ENCODE peak calls at places on chromosomes 16 and 17, in nine cellular contexts. One of them, this sample, is unnamed.

GRCh38 chr17:45410144-45411091 is 22.3 kb downstream of the ARHGAP27 start:
- DNase-seq in sigmoid colon: no peak
- DNase-seq in hepatocyte: no peak
- DNase-seq in tibial nerve: no peak
- DNase-seq in cardiac muscle cell: no peak
- DNase-seq in left ventricle myocardium inferior: no peak
- DNase-seq in right atrium auricular region: no peak
- DNase-seq in H1: no peak
- DNase-seq in dorsolateral prefrontal cortex: no peak
- DNase-seq in this sample: no peak

GRCh38 chr17:63694229-63694973 is 5.5 kb downstream of the LIMD2 start:
- DNase-seq in right atrium auricular region: no peak
- DNase-seq in H1: no peak
- DNase-seq in hepatocyte: no peak
- DNase-seq in cardiac muscle cell: peak; percentile 6
- DNase-seq in dorsolateral prefrontal cortex: no peak
- DNase-seq in tibial nerve: no peak
- DNase-seq in left ventricle myocardium inferior: no peak
- DNase-seq in sigmoid colon: no peak
- DNase-seq in this sample: no peak

GRCh38 chr17:7191571-7192270 is 12.6 kb upstream of the ASGR1 start:
- DNase-seq in sigmoid colon: no peak
- DNase-seq in hepatocyte: peak; percentile 66
- DNase-seq in dorsolateral prefrontal cortex: peak; percentile 68
- DNase-seq in H1: peak; percentile 53
- DNase-seq in cardiac muscle cell: peak; percentile 40
- DNase-seq in tibial nerve: no peak
- DNase-seq in left ventricle myocardium inferior: no peak
- DNase-seq in right atrium auricular region: no peak
- DNase-seq in this sample: no peak

GRCh38 chr17:77385750-77386501 is 245.2 kb downstream of the SEC14L1 start:
- DNase-seq in tibial nerve: no peak
- DNase-seq in cardiac muscle cell: peak; percentile 54
- DNase-seq in H1: no peak
- DNase-seq in sigmoid colon: peak; percentile 77
- DNase-seq in hepatocyte: no peak
- DNase-seq in left ventricle myocardium inferior: peak; percentile 61
- DNase-seq in right atrium auricular region: no peak
- DNase-seq in dorsolateral prefrontal cortex: no peak
- DNase-seq in this sample: no peak

GRCh38 chr17:8122923-8123694 is 797 bp downstream of the HES7 start:
- DNase-seq in right atrium auricular region: no peak
- DNase-seq in left ventricle myocardium inferior: no peak
- DNase-seq in sigmoid colon: no peak
- DNase-seq in H1: no peak
- DNase-seq in cardiac muscle cell: no peak
- DNase-seq in tibial nerve: no peak
- DNase-seq in dorsolateral prefrontal cortex: peak; percentile 26
- DNase-seq in hepatocyte: peak; percentile 30
- DNase-seq in this sample: no peak

GRCh38 chr17:77120866-77121265 is 19.9 kb upstream of the SEC14L1 start:
- DNase-seq in hepatocyte: no peak
- DNase-seq in tibial nerve: no peak
- DNase-seq in dorsolateral prefrontal cortex: peak; percentile 47
- DNase-seq in H1: no peak
- DNase-seq in sigmoid colon: no peak
- DNase-seq in cardiac muscle cell: no peak
- DNase-seq in right atrium auricular region: no peak
- DNase-seq in left ventricle myocardium inferior: peak; percentile 25
- DNase-seq in this sample: no peak

GRCh38 chr17:17077101-17077500 is 34.8 kb downstream of the MPRIP start:
- DNase-seq in sigmoid colon: peak; percentile 26
- DNase-seq in hepatocyte: no peak
- DNase-seq in dorsolateral prefrontal cortex: no peak
- DNase-seq in cardiac muscle cell: no peak
- DNase-seq in tibial nerve: no peak
- DNase-seq in H1: no peak
- DNase-seq in left ventricle myocardium inferior: no peak
- DNase-seq in right atrium auricular region: no peak
- DNase-seq in this sample: no peak

GRCh38 chr16:68286153-68287074 is 22.1 kb downstream of the SLC7A6 start:
- DNase-seq in cardiac muscle cell: no peak
- DNase-seq in sigmoid colon: no peak
- DNase-seq in left ventricle myocardium inferior: no peak
- DNase-seq in H1: no peak
- DNase-seq in tibial nerve: no peak
- DNase-seq in hepatocyte: no peak
- DNase-seq in right atrium auricular region: no peak
- DNase-seq in dorsolateral prefrontal cortex: no peak
- DNase-seq in this sample: no peak

GRCh38 chr16:48413291-48413690 is 28.1 kb upstream of the SIAH1 start:
- DNase-seq in tibial nerve: no peak
- DNase-seq in dorsolateral prefrontal cortex: no peak
- DNase-seq in right atrium auricular region: no peak
- DNase-seq in sigmoid colon: no peak
- DNase-seq in left ventricle myocardium inferior: no peak
- DNase-seq in H1: no peak
- DNase-seq in cardiac muscle cell: no peak
- DNase-seq in hepatocyte: no peak
- DNase-seq in this sample: no peak

GRCh38 chr16:85673529-85674417 is 15.0 kb downstream of the GINS2 start:
- DNase-seq in hepatocyte: no peak
- DNase-seq in H1: no peak
- DNase-seq in sigmoid colon: no peak
- DNase-seq in cardiac muscle cell: peak; percentile 82
- DNase-seq in dorsolateral prefrontal cortex: no peak
- DNase-seq in left ventricle myocardium inferior: peak; percentile 60
- DNase-seq in tibial nerve: no peak
- DNase-seq in right atrium auricular region: peak; percentile 66
- DNase-seq in this sample: no peak

GRCh38 chr17:17093764-17094163 is 51.5 kb downstream of the MPRIP start:
- DNase-seq in H1: no peak
- DNase-seq in hepatocyte: no peak
- DNase-seq in left ventricle myocardium inferior: no peak
- DNase-seq in right atrium auricular region: no peak
- DNase-seq in dorsolateral prefrontal cortex: no peak
- DNase-seq in sigmoid colon: no peak
- DNase-seq in cardiac muscle cell: no peak
- DNase-seq in tibial nerve: no peak
- DNase-seq in this sample: no peak

GRCh38 chr16:83441523-83441922 is 366.3 kb upstream of the HSBP1 start:
- DNase-seq in H1: no peak
- DNase-seq in hepatocyte: no peak
- DNase-seq in right atrium auricular region: no peak
- DNase-seq in cardiac muscle cell: no peak
- DNase-seq in left ventricle myocardium inferior: no peak
- DNase-seq in sigmoid colon: no peak
- DNase-seq in dorsolateral prefrontal cortex: no peak
- DNase-seq in tibial nerve: no peak
- DNase-seq in this sample: no peak

GRCh38 chr17:4815043-4815675 is 8.2 kb downstream of the PLD2 start:
- DNase-seq in cardiac muscle cell: no peak
- DNase-seq in sigmoid colon: no peak
- DNase-seq in H1: no peak
- DNase-seq in hepatocyte: no peak
- DNase-seq in dorsolateral prefrontal cortex: no peak
- DNase-seq in tibial nerve: no peak
- DNase-seq in right atrium auricular region: no peak
- DNase-seq in left ventricle myocardium inferior: no peak
- DNase-seq in this sample: no peak

GRCh38 chr16:65315004-65315398 is 193.1 kb upstream of the CDH11 start:
- DNase-seq in hepatocyte: no peak
- DNase-seq in cardiac muscle cell: peak; percentile 66
- DNase-seq in tibial nerve: peak; percentile 46
- DNase-seq in right atrium auricular region: peak; percentile 78
- DNase-seq in sigmoid colon: peak; percentile 74
- DNase-seq in dorsolateral prefrontal cortex: no peak
- DNase-seq in H1: no peak
- DNase-seq in left ventricle myocardium inferior: peak; percentile 75
- DNase-seq in this sample: no peak

GRCh38 chr17:20965492-20965891 is 77.3 kb downstream of the USP22 start:
- DNase-seq in tibial nerve: no peak
- DNase-seq in H1: no peak
- DNase-seq in hepatocyte: no peak
- DNase-seq in dorsolateral prefrontal cortex: no peak
- DNase-seq in right atrium auricular region: no peak
- DNase-seq in left ventricle myocardium inferior: no peak
- DNase-seq in sigmoid colon: no peak
- DNase-seq in cardiac muscle cell: no peak
- DNase-seq in this sample: no peak

GRCh38 chr16:86869288-86870022 is 291.1 kb downstream of the FOXL1 start:
- DNase-seq in sigmoid colon: no peak
- DNase-seq in dorsolateral prefrontal cortex: no peak
- DNase-seq in hepatocyte: no peak
- DNase-seq in H1: no peak
- DNase-seq in left ventricle myocardium inferior: no peak
- DNase-seq in tibial nerve: no peak
- DNase-seq in right atrium auricular region: no peak
- DNase-seq in cardiac muscle cell: no peak
- DNase-seq in this sample: no peak

GRCh38 chr17:19656336-19656735 is 7.8 kb downstream of the ALDH3A2 start:
- DNase-seq in sigmoid colon: no peak
- DNase-seq in hepatocyte: no peak
- DNase-seq in cardiac muscle cell: no peak
- DNase-seq in right atrium auricular region: no peak
- DNase-seq in tibial nerve: no peak
- DNase-seq in H1: no peak
- DNase-seq in left ventricle myocardium inferior: no peak
- DNase-seq in dorsolateral prefrontal cortex: no peak
- DNase-seq in this sample: no peak
- H3K27ac ChIP-seq in sigmoid colon: no peak overlapping the region
- H3K27ac ChIP-seq in hepatocyte: no peak overlapping the region
- H3K27ac ChIP-seq in cardiac muscle cell: no peak overlapping the region
- H3K27ac ChIP-seq in right atrium auricular region: no peak overlapping the region
- H3K27ac ChIP-seq in tibial nerve: no peak overlapping the region
- H3K27ac ChIP-seq in H1: no peak overlapping the region
- H3K27ac ChIP-seq in left ventricle myocardium inferior: no peak overlapping the region
- H3K27ac ChIP-seq in dorsolateral prefrontal cortex: no peak overlapping the region
- H3K27ac ChIP-seq in this sample: no peak overlapping the region

DNA sequence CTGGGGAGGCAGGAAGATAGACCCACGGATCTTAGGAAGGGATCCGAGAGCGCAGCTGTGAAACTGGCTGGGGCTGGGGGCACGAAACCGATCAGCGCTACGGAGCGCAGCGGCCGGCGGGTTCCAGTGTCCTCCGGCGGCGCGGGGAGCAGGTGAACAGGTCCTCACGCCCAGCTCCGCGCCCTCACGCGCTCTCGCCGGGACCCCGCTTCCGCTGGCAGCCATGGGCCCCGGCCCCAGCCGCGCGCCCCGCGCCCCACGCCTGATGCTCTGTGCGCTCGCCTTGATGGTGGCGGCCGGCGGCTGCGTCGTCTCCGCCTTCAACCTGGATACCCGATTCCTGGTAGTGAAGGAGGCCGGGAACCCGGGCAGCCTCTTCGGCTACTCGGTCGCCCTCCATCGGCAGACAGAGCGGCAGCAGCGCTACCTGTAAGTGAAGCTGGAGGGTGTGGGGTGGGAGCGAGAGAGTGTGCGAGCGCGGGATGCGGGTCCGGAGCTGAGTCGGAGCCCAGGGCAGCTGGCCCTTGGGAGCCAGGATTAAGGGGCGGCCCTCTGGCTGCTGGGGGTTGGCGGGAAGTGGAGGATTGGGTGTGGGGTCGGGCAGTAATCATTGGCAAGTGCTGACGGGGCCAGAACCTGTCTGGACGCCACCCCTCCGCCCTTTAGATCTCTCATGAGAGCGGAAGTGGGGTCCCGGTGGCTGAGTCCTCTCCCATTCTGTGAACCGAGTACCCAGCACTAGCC is 479 bp downstream of the ITGA3 start:
- DNase-seq in sigmoid colon: peak; percentile 84
- DNase-seq in dorsolateral prefrontal cortex: peak; percentile 53
- DNase-seq in H1: no peak
- DNase-seq in hepatocyte: peak; percentile 87
- DNase-seq in left ventricle myocardium inferior: peak; percentile 55
- DNase-seq in right atrium auricular region: peak; percentile 62
- DNase-seq in cardiac muscle cell: peak; percentile 70
- DNase-seq in tibial nerve: no peak
- DNase-seq in this sample: no peak
- H3K27ac ChIP-seq in sigmoid colon: peak overlapping the region; percentile 92
- H3K27ac ChIP-seq in dorsolateral prefrontal cortex: peak overlapping the region; percentile 72
- H3K27ac ChIP-seq in H1: no peak overlapping the region
- H3K27ac ChIP-seq in hepatocyte: peak overlapping the region; percentile 95
- H3K27ac ChIP-seq in left ventricle myocardium inferior: peak overlapping the region; percentile 91
- H3K27ac ChIP-seq in right atrium auricular region: peak overlapping the region; percentile 96
- H3K27ac ChIP-seq in cardiac muscle cell: peak overlapping the region; percentile 18
- H3K27ac ChIP-seq in tibial nerve: peak overlapping the region; percentile 85
- H3K27ac ChIP-seq in this sample: no peak overlapping the region

GRCh38 chr17:32875230-32875903 is 1.6 kb downstream of the MYO1D start:
- DNase-seq in H1: no peak
- DNase-seq in tibial nerve: no peak
- DNase-seq in right atrium auricular region: no peak
- DNase-seq in dorsolateral prefrontal cortex: no peak
- DNase-seq in left ventricle myocardium inferior: no peak
- DNase-seq in sigmoid colon: no peak
- DNase-seq in hepatocyte: no peak
- DNase-seq in cardiac muscle cell: no peak
- DNase-seq in this sample: no peak
- H3K27ac ChIP-seq in H1: no peak overlapping the region
- H3K27ac ChIP-seq in tibial nerve: peak overlapping the region; percentile 92
- H3K27ac ChIP-seq in right atrium auricular region: peak overlapping the region; percentile 96
- H3K27ac ChIP-seq in dorsolateral prefrontal cortex: peak overlapping the region; percentile 85
- H3K27ac ChIP-seq in left ventricle myocardium inferior: peak overlapping the region; percentile 90
- H3K27ac ChIP-seq in sigmoid colon: peak overlapping the region; percentile 86
- H3K27ac ChIP-seq in hepatocyte: peak overlapping the region; percentile 99
- H3K27ac ChIP-seq in cardiac muscle cell: no peak overlapping the region
- H3K27ac ChIP-seq in this sample: no peak overlapping the region

GRCh38 chr17:36532435-36532975 is 2.2 kb downstream of the MYO19 start:
- DNase-seq in H1: no peak
- DNase-seq in left ventricle myocardium inferior: no peak
- DNase-seq in dorsolateral prefrontal cortex: no peak
- DNase-seq in cardiac muscle cell: no peak
- DNase-seq in right atrium auricular region: no peak
- DNase-seq in tibial nerve: no peak
- DNase-seq in hepatocyte: no peak
- DNase-seq in sigmoid colon: no peak
- DNase-seq in this sample: no peak

GRCh38 chr17:36534117-36534880 is at the start of gene MYO19:
- DNase-seq in dorsolateral prefrontal cortex: peak; percentile 41
- DNase-seq in sigmoid colon: peak; percentile 87
- DNase-seq in right atrium auricular region: peak; percentile 68
- DNase-seq in tibial nerve: peak; percentile 44
- DNase-seq in cardiac muscle cell: peak; percentile 66
- DNase-seq in hepatocyte: peak; percentile 89
- DNase-seq in left ventricle myocardium inferior: peak; percentile 62
- DNase-seq in H1: peak; percentile 44
- DNase-seq in this sample: peak; percentile 37

GRCh38 chr17:36534881-36535668 is at the start of gene PIGW:
- DNase-seq in tibial nerve: peak; percentile 63
- DNase-seq in H1: peak; percentile 87
- DNase-seq in left ventricle myocardium inferior: peak; percentile 89
- DNase-seq in sigmoid colon: peak; percentile 93
- DNase-seq in dorsolateral prefrontal cortex: peak; percentile 82
- DNase-seq in hepatocyte: peak; percentile 95
- DNase-seq in cardiac muscle cell: peak; percentile 93
- DNase-seq in right atrium auricular region: peak; percentile 85
- DNase-seq in this sample: no peak

DNA sequence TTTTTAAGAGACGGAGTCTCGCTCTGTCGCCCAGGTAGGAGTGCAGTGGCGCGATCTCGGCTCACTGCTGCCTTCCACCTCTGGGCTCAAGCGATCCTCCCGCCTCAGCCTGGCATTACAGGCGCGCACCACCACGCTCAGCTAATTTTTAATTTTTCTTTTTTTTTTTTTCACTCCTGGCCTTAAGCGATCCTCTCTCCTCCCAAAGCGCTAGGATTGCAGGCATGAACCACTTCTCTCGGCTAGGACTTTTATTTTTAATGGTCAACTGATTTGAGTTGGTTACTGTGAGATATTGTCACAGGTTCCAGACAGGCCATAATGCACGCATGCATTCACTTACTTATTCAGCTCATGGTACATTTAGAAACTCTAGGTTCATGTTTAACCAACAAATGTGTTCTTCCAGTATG is 888 bp downstream of the PIGW start:
- DNase-seq in left ventricle myocardium inferior: no peak
- DNase-seq in tibial nerve: no peak
- DNase-seq in right atrium auricular region: no peak
- DNase-seq in sigmoid colon: no peak
- DNase-seq in dorsolateral prefrontal cortex: no peak
- DNase-seq in H1: no peak
- DNase-seq in hepatocyte: no peak
- DNase-seq in cardiac muscle cell: no peak
- DNase-seq in this sample: no peak
- H3K27ac ChIP-seq in left ventricle myocardium inferior: peak overlapping the region; percentile 96
- H3K27ac ChIP-seq in tibial nerve: peak overlapping the region; percentile 89
- H3K27ac ChIP-seq in right atrium auricular region: peak overlapping the region; percentile 97
- H3K27ac ChIP-seq in sigmoid colon: peak overlapping the region; percentile 96
- H3K27ac ChIP-seq in dorsolateral prefrontal cortex: peak overlapping the region; percentile 95
- H3K27ac ChIP-seq in H1: no peak overlapping the region
- H3K27ac ChIP-seq in hepatocyte: peak overlapping the region; percentile 98
- H3K27ac ChIP-seq in cardiac muscle cell: peak overlapping the region; percentile 86
- H3K27ac ChIP-seq in this sample: peak overlapping the region; percentile 87

This sample was measured in substantia nigra.